ENCODE peak calls at places on chromosomes 1 and 21, in eight cellular contexts. One of them, this sample, is unnamed. For H3K4me1 and H3K9me3, the result is how much of the 10 kb centered on the place peaks cover.

GRCh38 chr1:183493540-183494245 is 21.4 kb downstream of the SMG7 start:
- DNase-seq in esophagus muscularis mucosa: no peak
- DNase-seq in heart left ventricle: no peak
- DNase-seq in DND-41: no peak
- DNase-seq in tibial artery: no peak
- DNase-seq in cardiac muscle cell: no peak
- DNase-seq in thoracic aorta: no peak
- DNase-seq in right lobe of liver: no peak
- DNase-seq in this sample: peak

GRCh38 chr1:190416239-190416638 is 61.4 kb downstream of the BRINP3 start:
- DNase-seq in esophagus muscularis mucosa: no peak
- DNase-seq in tibial artery: no peak
- DNase-seq in heart left ventricle: no peak
- DNase-seq in DND-41: no peak
- DNase-seq in right lobe of liver: no peak
- DNase-seq in thoracic aorta: no peak
- DNase-seq in cardiac muscle cell: no peak
- DNase-seq in this sample: no peak

GRCh38 chr1:119784127-119784781 is 15.5 kb upstream of the HMGCS2 start:
- DNase-seq in thoracic aorta: no peak
- DNase-seq in heart left ventricle: no peak
- DNase-seq in DND-41: no peak
- DNase-seq in cardiac muscle cell: peak
- DNase-seq in esophagus muscularis mucosa: peak
- DNase-seq in tibial artery: peak
- DNase-seq in right lobe of liver: peak
- DNase-seq in this sample: peak

GRCh38 chr1:168728452-168729404 is at the start of gene DPT:
- DNase-seq in heart left ventricle: peak
- DNase-seq in DND-41: no peak
- DNase-seq in cardiac muscle cell: peak
- DNase-seq in esophagus muscularis mucosa: no peak
- DNase-seq in thoracic aorta: no peak
- DNase-seq in tibial artery: peak
- DNase-seq in right lobe of liver: no peak
- DNase-seq in this sample: no peak

GRCh38 chr1:194629011-194629410 is 1442.6 kb upstream of the B3GALT2 start:
- DNase-seq in esophagus muscularis mucosa: no peak
- DNase-seq in DND-41: no peak
- DNase-seq in cardiac muscle cell: no peak
- DNase-seq in right lobe of liver: no peak
- DNase-seq in tibial artery: no peak
- DNase-seq in thoracic aorta: no peak
- DNase-seq in heart left ventricle: no peak
- DNase-seq in this sample: no peak

GRCh38 chr1:98034505-98034904 is 113.7 kb upstream of the DPYD start:
- DNase-seq in DND-41: no peak
- DNase-seq in thoracic aorta: no peak
- DNase-seq in esophagus muscularis mucosa: no peak
- DNase-seq in cardiac muscle cell: peak
- DNase-seq in tibial artery: no peak
- DNase-seq in heart left ventricle: no peak
- DNase-seq in right lobe of liver: no peak
- DNase-seq in this sample: no peak

GRCh38 chr21:32196001-32196400 is 82.8 kb downstream of the MIS18A start:
- DNase-seq in DND-41: no peak
- DNase-seq in cardiac muscle cell: no peak
- DNase-seq in tibial artery: no peak
- DNase-seq in thoracic aorta: no peak
- DNase-seq in esophagus muscularis mucosa: no peak
- DNase-seq in heart left ventricle: no peak
- DNase-seq in right lobe of liver: no peak
- DNase-seq in this sample: no peak

GRCh38 chr1:180188103-180188506 is 33.4 kb downstream of the QSOX1 start:
- DNase-seq in esophagus muscularis mucosa: no peak
- DNase-seq in cardiac muscle cell: peak
- DNase-seq in right lobe of liver: peak
- DNase-seq in heart left ventricle: no peak
- DNase-seq in tibial artery: no peak
- DNase-seq in thoracic aorta: no peak
- DNase-seq in DND-41: peak
- DNase-seq in this sample: peak

GRCh38 chr1:158362501-158362900 is 8.8 kb downstream of the CD1E start:
- DNase-seq in cardiac muscle cell: no peak
- DNase-seq in heart left ventricle: no peak
- DNase-seq in right lobe of liver: no peak
- DNase-seq in thoracic aorta: no peak
- DNase-seq in esophagus muscularis mucosa: no peak
- DNase-seq in tibial artery: no peak
- DNase-seq in DND-41: peak
- DNase-seq in this sample: no peak

GRCh38 chr1:206469933-206470691 is at the start of gene IKBKE:
- DNase-seq in esophagus muscularis mucosa: no peak
- DNase-seq in DND-41: peak
- DNase-seq in cardiac muscle cell: peak
- DNase-seq in thoracic aorta: no peak
- DNase-seq in right lobe of liver: no peak
- DNase-seq in tibial artery: peak
- DNase-seq in heart left ventricle: peak
- DNase-seq in this sample: peak

GRCh38 chr1:162008799-162009198 is 14.9 kb downstream of the OLFML2B start:
- DNase-seq in esophagus muscularis mucosa: no peak
- DNase-seq in cardiac muscle cell: no peak
- DNase-seq in heart left ventricle: no peak
- DNase-seq in right lobe of liver: no peak
- DNase-seq in thoracic aorta: no peak
- DNase-seq in tibial artery: no peak
- DNase-seq in DND-41: no peak
- DNase-seq in this sample: no peak

GRCh38 chr1:162007485-162007884 is 16.2 kb downstream of the OLFML2B start:
- DNase-seq in tibial artery: no peak
- DNase-seq in heart left ventricle: no peak
- DNase-seq in right lobe of liver: no peak
- DNase-seq in thoracic aorta: no peak
- DNase-seq in DND-41: no peak
- DNase-seq in esophagus muscularis mucosa: no peak
- DNase-seq in cardiac muscle cell: no peak
- DNase-seq in this sample: no peak

GRCh38 chr1:162009501-162010174 is 14.0 kb downstream of the OLFML2B start:
- DNase-seq in esophagus muscularis mucosa: no peak
- DNase-seq in heart left ventricle: peak
- DNase-seq in cardiac muscle cell: no peak
- DNase-seq in thoracic aorta: no peak
- DNase-seq in tibial artery: no peak
- DNase-seq in DND-41: no peak
- DNase-seq in right lobe of liver: no peak
- DNase-seq in this sample: no peak

GRCh38 chr1:162011337-162012012 is 12.2 kb downstream of the OLFML2B start:
- DNase-seq in tibial artery: no peak
- DNase-seq in thoracic aorta: no peak
- DNase-seq in right lobe of liver: no peak
- DNase-seq in cardiac muscle cell: no peak
- DNase-seq in esophagus muscularis mucosa: no peak
- DNase-seq in heart left ventricle: peak
- DNase-seq in DND-41: no peak
- DNase-seq in this sample: no peak

DNA sequence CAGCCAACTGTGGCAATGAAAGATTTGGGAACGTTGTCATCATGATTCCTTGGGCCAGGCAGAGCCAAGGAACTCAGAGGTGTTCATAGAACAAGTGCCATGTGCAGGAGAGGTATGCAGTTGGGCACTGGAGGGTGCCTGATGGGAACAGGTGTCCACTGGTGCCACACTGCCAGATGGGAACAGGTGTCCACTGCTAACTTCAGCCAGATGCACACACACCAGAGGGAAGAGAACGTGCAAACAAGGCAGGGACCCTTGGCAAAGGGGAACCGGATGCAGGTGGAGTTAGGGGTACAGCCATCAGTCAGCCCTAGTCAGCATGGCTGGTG is 13.5 kb downstream of the OLFML2B start:
- DNase-seq in thoracic aorta: no peak
- DNase-seq in DND-41: no peak
- DNase-seq in right lobe of liver: no peak
- DNase-seq in esophagus muscularis mucosa: no peak
- DNase-seq in cardiac muscle cell: no peak
- DNase-seq in tibial artery: no peak
- DNase-seq in heart left ventricle: no peak
- DNase-seq in this sample: no peak
- H3K4me1 ChIP-seq in thoracic aorta: under half
- H3K4me1 ChIP-seq in DND-41: under half
- H3K4me1 ChIP-seq in right lobe of liver: under half
- H3K4me1 ChIP-seq in esophagus muscularis mucosa: under half
- H3K4me1 ChIP-seq in cardiac muscle cell: under half
- H3K4me1 ChIP-seq in tibial artery: under half
- H3K4me1 ChIP-seq in heart left ventricle: under half
- H3K4me1 ChIP-seq in this sample: under half

GRCh38 chr1:244836598-244836997 is 1.1 kb downstream of the COX20 start:
- DNase-seq in thoracic aorta: no peak
- DNase-seq in heart left ventricle: no peak
- DNase-seq in right lobe of liver: no peak
- DNase-seq in DND-41: no peak
- DNase-seq in tibial artery: no peak
- DNase-seq in cardiac muscle cell: peak
- DNase-seq in esophagus muscularis mucosa: no peak
- DNase-seq in this sample: no peak

GRCh38 chr1:244836135-244836521 is 670 bp downstream of the COX20 start:
- DNase-seq in DND-41: peak
- DNase-seq in cardiac muscle cell: peak
- DNase-seq in heart left ventricle: no peak
- DNase-seq in thoracic aorta: no peak
- DNase-seq in esophagus muscularis mucosa: no peak
- DNase-seq in right lobe of liver: no peak
- DNase-seq in tibial artery: no peak
- DNase-seq in this sample: no peak

GRCh38 chr1:244835276-244836134 is at the start of gene COX20:
- DNase-seq in cardiac muscle cell: peak
- DNase-seq in tibial artery: peak
- DNase-seq in heart left ventricle: peak
- DNase-seq in thoracic aorta: peak
- DNase-seq in DND-41: peak
- DNase-seq in esophagus muscularis mucosa: peak
- DNase-seq in right lobe of liver: peak
- DNase-seq in this sample: peak

GRCh38 chr1:244834596-244835275 is 722 bp upstream of the COX20 start:
- DNase-seq in tibial artery: peak
- DNase-seq in esophagus muscularis mucosa: peak
- DNase-seq in thoracic aorta: peak
- DNase-seq in heart left ventricle: peak
- DNase-seq in right lobe of liver: peak
- DNase-seq in cardiac muscle cell: peak
- DNase-seq in DND-41: peak
- DNase-seq in this sample: no peak

DNA sequence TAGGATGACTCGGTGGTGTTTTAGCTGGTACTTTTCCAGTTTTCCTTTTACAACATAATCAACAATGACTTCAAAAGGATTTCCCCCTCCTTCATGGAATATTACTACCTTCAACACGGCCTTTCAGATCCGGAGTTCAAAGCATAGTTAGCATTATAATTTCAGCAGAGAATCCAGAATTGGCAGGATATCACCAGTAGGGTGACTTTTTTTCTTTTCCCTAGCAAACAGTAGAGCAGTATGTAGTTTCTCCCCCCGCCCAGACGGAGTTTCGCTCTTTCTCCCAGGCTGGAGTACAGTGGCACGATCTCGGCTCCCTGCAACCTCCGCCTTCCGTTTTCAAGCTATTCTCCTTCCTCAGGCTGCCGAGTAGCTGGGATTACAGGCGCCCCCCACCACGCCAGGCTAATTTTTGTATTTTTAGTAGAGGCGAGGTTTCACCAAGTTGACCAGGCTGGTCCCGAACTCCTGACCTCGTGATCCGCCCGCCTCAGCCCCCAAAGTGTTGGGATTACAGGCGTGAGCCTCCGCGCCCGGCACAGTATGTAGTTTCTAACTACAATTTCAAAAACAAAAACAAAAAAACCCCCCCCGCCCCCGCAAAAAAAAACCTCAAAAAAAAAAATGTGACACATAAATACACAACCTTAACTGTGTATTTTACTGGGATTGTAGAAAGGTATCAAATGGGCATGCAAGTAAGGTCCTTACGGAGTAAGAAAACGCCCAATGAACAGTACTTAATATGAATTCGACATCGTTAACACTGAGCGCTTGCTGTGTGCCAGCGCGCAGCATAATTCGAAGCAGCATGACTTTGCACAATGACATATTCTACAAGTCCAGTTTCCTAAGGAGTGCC is 1.5 kb upstream of the COX20 start:
- DNase-seq in heart left ventricle: peak
- DNase-seq in DND-41: peak
- DNase-seq in cardiac muscle cell: peak
- DNase-seq in tibial artery: peak
- DNase-seq in esophagus muscularis mucosa: no peak
- DNase-seq in right lobe of liver: no peak
- DNase-seq in thoracic aorta: no peak
- DNase-seq in this sample: peak
- TF ChIP-seq CTCF in heart left ventricle: peak
- TF ChIP-seq CTCF in DND-41: peak
- TF ChIP-seq CTCF in cardiac muscle cell: peak
- TF ChIP-seq CTCF in tibial artery: peak
- TF ChIP-seq CTCF in esophagus muscularis mucosa: peak
- TF ChIP-seq CTCF in right lobe of liver: no peak
- TF ChIP-seq CTCF in thoracic aorta: peak
- TF ChIP-seq CTCF in this sample: no peak

DNA sequence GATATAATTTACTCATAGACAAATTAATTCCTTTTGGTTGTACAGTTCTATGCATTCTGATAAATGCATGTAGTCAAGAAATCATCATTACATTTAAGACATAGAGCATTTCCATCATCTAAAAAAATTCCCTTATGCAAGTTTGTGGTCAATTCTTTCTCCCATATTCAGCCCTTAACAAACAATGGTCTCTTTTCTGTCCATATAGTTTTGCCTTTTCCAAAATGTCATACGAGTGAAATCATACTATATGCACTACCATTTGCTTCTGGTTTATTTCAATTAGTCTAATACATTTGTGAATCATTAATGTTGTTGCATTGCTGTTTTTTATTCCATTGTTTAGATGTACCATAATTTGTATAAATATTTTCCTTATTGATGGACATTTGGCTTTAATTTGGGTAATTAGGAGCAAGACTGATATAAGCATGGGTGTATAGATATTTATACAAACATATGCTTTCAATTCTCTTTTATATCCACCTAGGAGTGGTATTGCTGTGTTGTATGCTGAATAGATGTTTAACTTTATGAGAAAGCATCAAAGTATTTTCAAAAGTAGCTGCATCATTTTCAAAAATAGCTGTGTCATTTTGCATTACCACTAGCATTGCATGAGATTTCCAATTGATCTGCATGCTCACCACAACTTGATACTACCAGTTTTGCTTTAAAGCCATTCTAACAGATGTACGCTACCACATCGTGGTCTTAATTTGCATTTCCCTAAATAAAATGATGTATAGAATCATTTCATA is 397.0 kb upstream of the ADAMTS5 start:
- DNase-seq in right lobe of liver: no peak
- DNase-seq in DND-41: no peak
- DNase-seq in thoracic aorta: no peak
- DNase-seq in esophagus muscularis mucosa: no peak
- DNase-seq in heart left ventricle: no peak
- DNase-seq in tibial artery: no peak
- DNase-seq in cardiac muscle cell: no peak
- DNase-seq in this sample: no peak
- H3K9me3 ChIP-seq in right lobe of liver: under half
- H3K9me3 ChIP-seq in DND-41: under half
- H3K9me3 ChIP-seq in thoracic aorta: under half
- H3K9me3 ChIP-seq in esophagus muscularis mucosa: under half
- H3K9me3 ChIP-seq in heart left ventricle: under half
- H3K9me3 ChIP-seq in tibial artery: under half
- H3K9me3 ChIP-seq in cardiac muscle cell: under half
- H3K9me3 ChIP-seq in this sample: under half

GRCh38 chr1:176206006-176206960 is 803 bp downstream of the COP1 start:
- DNase-seq in tibial artery: no peak
- DNase-seq in DND-41: peak
- DNase-seq in thoracic aorta: no peak
- DNase-seq in esophagus muscularis mucosa: no peak
- DNase-seq in cardiac muscle cell: peak
- DNase-seq in right lobe of liver: peak
- DNase-seq in heart left ventricle: peak
- DNase-seq in this sample: peak
- H3K4me1 ChIP-seq in tibial artery: under half
- H3K4me1 ChIP-seq in DND-41: under half
- H3K4me1 ChIP-seq in thoracic aorta: under half
- H3K4me1 ChIP-seq in esophagus muscularis mucosa: under half
- H3K4me1 ChIP-seq in cardiac muscle cell: under half
- H3K4me1 ChIP-seq in right lobe of liver: under half
- H3K4me1 ChIP-seq in heart left ventricle: under half
- H3K4me1 ChIP-seq in this sample: under half

This sample was measured in thyroid gland.